ENCODE peak calls at places on chromosomes 12 and 14, in five cellular contexts. R is SK-N-SH, J is IMR-90, U is GM12878, D is HepG2. X is an unnamed sample.

GRCh38 chr14:101588286-101588975 is 27.1 kb downstream of the DIO3 start:
- DNase-seq in J (no peak), U (no peak), D (no peak), R (peak), X (no peak)

GRCh38 chr12:130633771-130634170 is 82.3 kb downstream of the RIMBP2 start:
- DNase-seq in U (no peak), D (no peak), R (peak), J (no peak), X (no peak)

GRCh38 chr14:67453575-67454300 is 34.8 kb downstream of the TMEM229B start:
- DNase-seq in U (no peak), D (no peak), R (no peak), J (no peak), X (no peak)

GRCh38 chr12:73867147-73867546 is 670.5 kb upstream of the ATXN7L3B start:
- DNase-seq in J (no peak), U (no peak), R (no peak), D (no peak), X (no peak)

GRCh38 chr12:31964280-31964679 is 5.1 kb downstream of the RESF1 start:
- DNase-seq in J (no peak), U (no peak), R (no peak), D (no peak), X (no peak)

GRCh38 chr12:124654666-124655316 is 87.4 kb upstream of the NCOR2 start:
- DNase-seq in R (peak), J (no peak), U (no peak), D (no peak), X (no peak)

GRCh38 chr12:54010053-54010971 is 1.5 kb downstream of the HOXC8 start:
- DNase-seq in D (no peak), U (no peak), R (no peak), J (no peak), X (no peak)

GRCh38 chr14:71183856-71184255 is 276.6 kb downstream of the PCNX1 start:
- DNase-seq in J (no peak), R (peak), U (no peak), D (no peak), X (no peak)

GRCh38 chr14:59455411-59455810 is 9.8 kb downstream of the GPR135 start:
- DNase-seq in D (no peak), J (peak), R (no peak), U (no peak), X (no peak)

GRCh38 chr12:78951746-78952532 is 87.4 kb downstream of the SYT1 start:
- DNase-seq in R (peak), D (no peak), U (no peak), J (no peak), X (no peak)

GRCh38 chr12:95116773-95117172 is 43.4 kb upstream of the NR2C1 start:
- DNase-seq in R (no peak), J (no peak), U (peak), D (no peak), X (no peak)

GRCh38 chr12:34400423-34400881 is 378.2 kb downstream of the ALG10 start:
- DNase-seq in J (no peak), D (no peak), U (no peak), R (peak), X (no peak)

GRCh38 chr12:94089891-94090290 is 58.5 kb upstream of the PLXNC1 start:
- DNase-seq in D (no peak), U (no peak), R (no peak), J (peak), X (peak)

GRCh38 chr12:103011974-103012763 is 54.7 kb downstream of the ASCL1 start:
- DNase-seq in D (no peak), R (peak), J (no peak), U (no peak), X (no peak)

GRCh38 chr12:109765493-109765810 is 51.8 kb downstream of the FAM222A start:
- DNase-seq in J (no peak), D (no peak), R (no peak), U (no peak), X (no peak)

GRCh38 chr14:61551419-61551818 is 143.9 kb upstream of the HIF1A start:
- DNase-seq in R (no peak), D (no peak), J (no peak), U (no peak), X (no peak)

GRCh38 chr12:40988831-40989230 is 199.3 kb upstream of the PDZRN4 start:
- DNase-seq in J (no peak), U (no peak), D (no peak), R (no peak), X (no peak)

GRCh38 chr12:113135178-113136127 is at the start of gene RASAL1:
- DNase-seq in J (no peak), D (peak), R (peak), U (no peak), X (peak)

GRCh38 chr12:50786498-50787231 is 22.8 kb downstream of the ATF1 start:
- DNase-seq in U (no peak), J (peak), D (peak), R (no peak), X (no peak)

GRCh38 chr12:116803018-116803736 is 65.1 kb downstream of the RNFT2 start:
- DNase-seq in D (no peak), U (no peak), R (no peak), J (no peak), X (no peak)

GRCh38 chr14:93994919-93995682 is 2.0 kb upstream of the CCDC197 start:
- DNase-seq in D (no peak), R (no peak), U (no peak), J (peak), X (no peak)

GRCh38 chr12:57370696-57371095 is 60.1 kb downstream of the R3HDM2 start:
- DNase-seq in U (no peak), J (peak), D (no peak), R (no peak), X (no peak)

GRCh38 chr14:85604671-85605070 is 74.7 kb downstream of the FLRT2 start:
- DNase-seq in U (no peak), J (no peak), D (no peak), R (no peak), X (no peak)

GRCh38 chr12:106226884-106227640 is 20.8 kb downstream of the CKAP4 start:
- DNase-seq in R (peak), U (no peak), J (peak), D (peak), X (peak)

GRCh38 chr14:99817331-99817730 is 24.1 kb downstream of the EML1 start:
- DNase-seq in D (no peak), U (no peak), R (no peak), J (no peak), X (no peak)

GRCh38 chr12:131010376-131011131 is 56.8 kb downstream of the ADGRD1 start:
- DNase-seq in D (no peak), J (no peak), R (no peak), U (no peak), X (no peak)

GRCh38 chr12:78099806-78100205 is 269.1 kb downstream of the NAV3 start:
- DNase-seq in J (no peak), D (no peak), R (no peak), U (no peak), X (no peak)

GRCh38 chr14:68815288-68816182 is 22.7 kb upstream of the ZFP36L1 start:
- DNase-seq in D (no peak), R (peak), U (no peak), J (no peak), X (no peak)

GRCh38 chr12:84738481-84738972 is 174.1 kb downstream of the SLC6A15 start:
- DNase-seq in J (peak), D (no peak), R (no peak), U (no peak), X (no peak)

GRCh38 chr14:63670692-63671091 is 29.0 kb upstream of the WDR89 start:
- DNase-seq in J (no peak), R (no peak), U (no peak), D (no peak), X (no peak)

DNA sequence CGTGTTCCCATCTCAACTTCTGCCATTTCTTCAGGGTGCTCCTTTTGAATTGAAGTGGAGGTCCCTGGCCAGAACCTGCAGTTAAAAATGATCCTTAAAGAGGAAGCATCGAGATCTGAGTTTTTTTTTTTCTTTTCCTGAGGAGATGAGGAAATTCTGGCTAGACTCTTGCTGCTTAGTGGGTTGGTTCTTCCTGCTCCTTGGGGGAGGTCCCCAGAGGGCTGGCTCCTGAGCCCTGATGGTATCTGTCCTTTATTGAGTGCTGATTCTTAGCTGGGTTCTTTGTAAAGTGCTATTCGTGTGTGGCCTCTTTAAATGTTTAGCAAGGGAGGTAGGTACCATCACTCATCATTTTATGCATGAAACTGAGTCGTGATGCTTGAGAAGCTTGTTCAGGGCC is 11.7 kb downstream of the PELI2 start:
- DNase-seq in U (no peak), R (no peak), J (no peak), D (no peak), X (no peak)
- TF ChIP-seq MXI1 in U (no peak), R (no peak), J (no peak), D (no peak), X (no peak)

DNA sequence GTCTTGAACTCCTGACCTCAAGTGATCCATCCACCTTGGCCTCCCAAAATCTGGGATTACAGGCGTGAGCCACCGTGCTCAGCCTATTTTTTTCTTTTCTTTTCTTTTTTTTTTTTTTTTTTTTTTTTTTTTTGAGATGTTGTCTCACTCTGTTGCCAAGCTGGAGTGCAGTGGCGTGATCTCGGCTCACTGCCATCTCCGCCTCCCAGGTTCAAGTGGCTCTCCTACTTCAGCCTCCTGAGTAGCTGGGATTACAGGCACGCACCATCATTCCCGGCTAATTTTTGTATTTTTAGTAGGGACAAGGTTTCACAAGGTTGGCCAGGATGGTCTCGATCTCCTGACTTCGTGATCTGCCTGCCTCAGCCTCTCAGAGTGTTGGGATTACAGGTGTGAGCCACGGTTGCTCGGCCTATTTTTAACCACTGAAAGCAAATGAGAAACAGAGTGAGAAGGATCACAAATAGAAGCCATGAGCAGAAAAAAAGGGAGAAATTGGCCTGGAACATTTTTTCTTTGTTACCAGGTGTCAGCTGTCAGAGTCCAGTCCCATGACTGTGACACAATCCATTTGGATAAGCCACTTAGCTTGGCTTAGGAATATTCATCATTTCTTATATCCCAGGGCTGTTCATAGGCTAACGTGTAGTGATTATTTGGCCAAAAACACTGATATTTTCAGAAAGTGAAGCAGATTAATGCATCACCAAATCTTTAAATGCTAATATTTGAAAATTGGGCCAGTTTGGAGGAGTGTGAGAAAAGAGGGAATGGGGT is 7.9 kb upstream of the NFKBIA start:
- DNase-seq in R (no peak), U (no peak), J (no peak), D (no peak), X (no peak)
- TF ChIP-seq MXI1 in R (no peak), U (no peak), J (no peak), D (no peak), X (no peak)

GRCh38 chr14:74242055-74243042 is 3.1 kb downstream of the VSX2 start:
- DNase-seq in D (no peak), U (no peak), J (no peak), R (no peak), X (no peak)
- TF ChIP-seq MXI1 in D (no peak), U (no peak), J (no peak), R (no peak), X (no peak)

GRCh38 chr12:6193853-6194815 is 6.1 kb upstream of the CD9 start:
- DNase-seq in D (no peak), R (no peak), U (no peak), J (peak), X (no peak)
- TF ChIP-seq MXI1 in D (no peak), R (no peak), U (no peak), J (no peak), X (no peak)

GRCh38 chr12:107349008-107349747 is 255.8 kb upstream of the CRY1 start:
- DNase-seq in J (peak), U (no peak), R (peak), D (peak), X (no peak)
- TF ChIP-seq MXI1 in J (no peak), U (no peak), R (no peak), D (no peak), X (no peak)

GRCh38 chr12:47207005-47207717 is 127.4 kb upstream of the AMIGO2 start:
- DNase-seq in R (no peak), U (peak), D (no peak), J (no peak), X (no peak)
- TF ChIP-seq MXI1 in R (no peak), U (no peak), D (no peak), J (no peak), X (no peak)

GRCh38 chr12:3837049-3837448 is 36.1 kb downstream of the PARP11 start:
- DNase-seq in J (no peak), U (no peak), D (no peak), R (no peak), X (no peak)
- TF ChIP-seq MXI1 in J (no peak), U (no peak), D (no peak), R (no peak), X (no peak)

DNA sequence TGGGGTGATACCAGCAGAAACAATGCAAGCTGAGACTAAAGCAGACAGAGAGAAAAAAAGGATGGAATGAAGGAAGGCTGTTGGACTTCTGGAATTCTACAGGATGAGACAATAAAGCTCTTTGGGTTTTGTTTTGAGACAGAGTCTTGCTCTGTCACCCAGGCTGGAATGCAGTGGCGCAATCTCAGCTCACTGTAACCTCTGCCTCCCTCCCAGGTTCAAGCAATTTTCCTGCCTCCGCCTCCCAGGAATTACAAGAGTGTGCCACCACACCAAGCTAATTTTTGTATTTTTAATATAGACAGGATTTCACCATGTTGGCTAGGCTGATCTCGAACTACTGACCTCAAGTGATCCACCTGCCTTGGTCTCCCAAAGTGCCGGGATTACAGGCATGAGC is 115.4 kb downstream of the EXOC5 start:
- DNase-seq in J (no peak), D (no peak), U (no peak), R (no peak), X (no peak)
- TF ChIP-seq MXI1 in J (no peak), D (no peak), U (no peak), R (no peak), X (no peak)

DNA sequence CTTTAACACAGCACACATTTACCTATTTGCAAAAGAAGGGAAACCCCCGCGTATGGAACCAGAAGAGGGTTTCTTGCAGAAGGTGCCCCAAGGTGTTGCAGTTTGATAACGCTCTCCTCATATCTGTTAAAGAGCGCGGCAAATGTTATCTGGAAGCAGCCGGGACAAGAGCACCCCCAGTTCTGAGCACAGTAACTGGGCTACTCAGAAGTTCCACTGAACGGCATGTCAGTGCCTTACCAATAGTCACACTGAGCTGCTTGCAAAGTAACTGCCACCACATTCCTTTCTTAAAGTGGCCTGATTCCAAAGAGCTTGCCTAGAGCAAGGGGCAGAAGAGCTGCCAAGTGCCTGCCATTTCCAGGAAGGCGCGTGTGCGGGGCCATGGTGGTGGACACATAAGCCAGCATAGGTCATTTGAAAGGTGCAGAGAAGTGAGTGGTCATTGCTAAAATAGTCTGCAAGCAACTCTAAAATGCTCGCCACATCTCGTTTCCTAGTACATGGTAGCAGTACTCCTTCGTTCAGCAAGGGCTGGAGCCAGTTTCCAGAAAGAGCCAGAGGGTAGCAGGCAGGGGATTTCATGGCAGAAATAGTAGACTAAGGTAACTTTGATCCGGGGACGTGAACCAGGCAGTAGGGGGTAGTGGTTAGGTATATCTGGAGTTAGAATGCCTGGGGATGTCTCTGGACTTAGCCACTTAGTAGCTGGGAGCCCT is 37.8 kb downstream of the SPTB start:
- DNase-seq in J (no peak), R (no peak), U (no peak), D (no peak), X (peak)
- TF ChIP-seq MXI1 in J (no peak), R (no peak), U (no peak), D (no peak), X (no peak)

X was measured in K562.